ENCODE peak calls at places on chromosomes 3 and 15, in eight cellular contexts. P is stimulated activated CD8-positive, alpha-beta memory T cell treated with anti-CD3 and anti-CD28 coated beads, Interleukin-15, amount 100 ng/mL, for 1 hour; G is effector memory CD4-positive, alpha-beta T cell; B is activated CD4-positive, alpha-beta T cell treated with anti-CD3 and anti-CD28 coated beads, Interleukin-2, amount 50 U/mL, for 48 hours; W is GF-D8; V is choroid plexus epithelial cell; H is non-pigmented ciliary epithelial cell; R is progenitor cell of endocrine pancreas. E is an unnamed sample.

GRCh38 chr3:116103868-116104530 is 341.3 kb downstream of the LSAMP start:
- DNase-seq in P (no peak), G (no peak), B (no peak), W (no peak), V (no peak), H (no peak), R (no peak), E (no peak)

GRCh38 chr3:193214445-193214844 is 26.6 kb upstream of the PLAAT1 start:
- DNase-seq in P (no peak), G (no peak), B (no peak), W (no peak), V (no peak), H (no peak), R (no peak), E (no peak)

GRCh38 chr15:98005659-98006058 is 45.2 kb downstream of the ARRDC4 start:
- DNase-seq in P (no peak), G (no peak), B (no peak), W (no peak), V (no peak), H (no peak), R (no peak), E (no peak)

GRCh38 chr3:65925254-65925954 is 113.3 kb downstream of the MAGI1 start:
- DNase-seq in P (no peak), G (no peak), B (no peak), W (no peak), V (no peak), H (no peak), R (no peak), E (no peak)

GRCh38 chr3:152021951-152022461 is 148.6 kb downstream of the SUCNR1 start:
- DNase-seq in P (no peak), G (no peak), B (peak; percentile 60), W (no peak), V (peak; percentile 21), H (peak; percentile 20), R (no peak), E (no peak)

GRCh38 chr3:56931816-56932215 is 128.6 kb upstream of the SPATA12 start:
- DNase-seq in P (no peak), G (no peak), B (no peak), W (no peak), V (no peak), H (no peak), R (no peak), E (no peak)

GRCh38 chr3:188955919-188956318 is 215.9 kb upstream of the TPRG1 start:
- DNase-seq in P (no peak), G (no peak), B (no peak), W (no peak), V (peak; percentile 52), H (no peak), R (no peak), E (no peak)

GRCh38 chr3:8709287-8709686 is 24.3 kb upstream of the CAV3 start:
- DNase-seq in P (no peak), G (no peak), B (no peak), W (no peak), V (no peak), H (no peak), R (no peak), E (no peak)

GRCh38 chr3:105362021-105362665 is 4.6 kb upstream of the ALCAM start:
- DNase-seq in P (no peak), G (no peak), B (no peak), W (no peak), V (peak; percentile 86), H (peak; percentile 57), R (no peak), E (no peak)

GRCh38 chr15:60358935-60359672 is 38.7 kb downstream of the ANXA2 start:
- DNase-seq in P (no peak), G (no peak), B (no peak), W (no peak), V (peak; percentile 93), H (no peak), R (no peak), E (no peak)